ENCODE peak calls at places on chromosome 5, in ten cellular contexts. V, K, N, X, B, M, W, F, I and E are unnamed samples.

GRCh38 chr5:127206320-127207113 is 84.1 kb upstream of the MEGF10 start:
- DNase-seq in V (no peak), K (no peak), N (no peak), X (no peak), B (peak), M (no peak), W (no peak), F (no peak), I (no peak), E (no peak)

GRCh38 chr5:149776376-149777305 is 46.5 kb downstream of the PPARGC1B start:
- DNase-seq in V (no peak), K (no peak), N (no peak), X (no peak), B (no peak), M (no peak), W (no peak), F (no peak), I (peak), E (no peak)

GRCh38 chr5:5492087-5492933 is 69.8 kb downstream of the ICE1 start:
- DNase-seq in V (no peak), K (no peak), N (no peak), X (no peak), B (peak), M (no peak), W (no peak), F (no peak), I (peak), E (no peak)

GRCh38 chr5:54738118-54738972 is 220.8 kb downstream of the SNX18 start:
- DNase-seq in V (peak), K (peak), N (peak), X (no peak), B (peak), M (no peak), W (no peak), F (peak), I (peak), E (no peak)

GRCh38 chr5:174418809-174419522 is 305.4 kb upstream of the MSX2 start:
- DNase-seq in V (no peak), K (no peak), N (no peak), X (no peak), B (no peak), M (no peak), W (no peak), F (peak), I (peak), E (no peak)

GRCh38 chr5:10521466-10522223 is 42.2 kb upstream of the ANKRD33B start:
- DNase-seq in V (no peak), K (no peak), N (no peak), X (no peak), B (peak), M (no peak), W (no peak), F (no peak), I (no peak), E (no peak)

GRCh38 chr5:139141841-139142240 is 56.3 kb downstream of the SIL1 start:
- DNase-seq in V (peak), K (peak), N (peak), X (no peak), B (peak), M (no peak), W (no peak), F (peak), I (peak), E (no peak)

GRCh38 chr5:4413996-4414395 is 726.1 kb upstream of the ADAMTS16 start:
- DNase-seq in V (no peak), K (no peak), N (no peak), X (no peak), B (no peak), M (no peak), W (no peak), F (no peak), I (no peak), E (no peak)

GRCh38 chr5:32202394-32202793 is 28.3 kb upstream of the GOLPH3 start:
- DNase-seq in V (no peak), K (no peak), N (no peak), X (no peak), B (no peak), M (no peak), W (no peak), F (no peak), I (no peak), E (no peak)

GRCh38 chr5:76818844-76819831 is at the start of gene F2RL1:
- DNase-seq in V (peak), K (peak), N (peak), X (no peak), B (peak), M (no peak), W (peak), F (peak), I (peak), E (peak)

GRCh38 chr5:1801954-1802295 is 718 bp downstream of the NDUFS6 start:
- DNase-seq in V (no peak), K (no peak), N (no peak), X (no peak), B (peak), M (no peak), W (no peak), F (no peak), I (no peak), E (no peak)

GRCh38 chr5:68344447-68345111 is 129.0 kb downstream of the PIK3R1 start:
- DNase-seq in V (no peak), K (no peak), N (no peak), X (no peak), B (peak), M (no peak), W (no peak), F (no peak), I (no peak), E (no peak)

GRCh38 chr5:177495243-177496060 is 2.0 kb downstream of the PDLIM7 start:
- DNase-seq in V (peak), K (peak), N (no peak), X (peak), B (peak), M (no peak), W (no peak), F (peak), I (peak), E (no peak)

GRCh38 chr5:96566775-96567174 is 95.4 kb upstream of the CAST start:
- DNase-seq in V (no peak), K (no peak), N (no peak), X (no peak), B (no peak), M (no peak), W (no peak), F (no peak), I (no peak), E (no peak)
- H3K27ac ChIP-seq in V (no peak), K (no peak), N (no peak), X (no peak), B (no peak), M (no peak), W (no peak), F (no peak), I (no peak), E (no peak)

GRCh38 chr5:133994297-133994989 is 10.3 kb downstream of the VDAC1 start:
- DNase-seq in V (no peak), K (no peak), N (no peak), X (no peak), B (no peak), M (no peak), W (no peak), F (no peak), I (no peak), E (no peak)

GRCh38 chr5:133995341-133995740 is 9.4 kb downstream of the VDAC1 start:
- DNase-seq in V (no peak), K (no peak), N (no peak), X (no peak), B (no peak), M (no peak), W (no peak), F (no peak), I (no peak), E (no peak)

GRCh38 chr5:133993563-133993962 is 11.2 kb downstream of the VDAC1 start:
- DNase-seq in V (no peak), K (no peak), N (no peak), X (no peak), B (peak), M (no peak), W (no peak), F (no peak), I (no peak), E (no peak)

GRCh38 chr5:133995903-133996563 is 8.7 kb downstream of the VDAC1 start:
- DNase-seq in V (no peak), K (peak), N (no peak), X (no peak), B (no peak), M (no peak), W (no peak), F (no peak), I (no peak), E (no peak)

DNA sequence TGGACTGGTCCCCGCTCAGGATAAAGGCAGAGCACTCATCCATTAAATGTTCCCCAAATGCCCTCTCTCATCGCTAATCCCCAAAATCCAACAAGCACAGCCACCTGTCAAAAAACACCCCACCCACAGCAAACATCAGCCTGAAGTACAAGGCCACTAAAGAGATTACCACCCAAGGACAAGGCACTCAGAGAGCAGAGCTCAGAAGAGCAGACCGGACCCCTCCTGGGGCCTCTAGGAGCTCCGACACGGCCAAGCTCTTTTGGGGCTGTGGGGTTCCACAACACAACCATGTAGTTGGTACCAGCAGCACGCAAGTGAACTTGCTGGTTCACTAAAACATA is 9.8 kb downstream of the VDAC1 start:
- DNase-seq in V (no peak), K (no peak), N (no peak), X (no peak), B (no peak), M (no peak), W (no peak), F (no peak), I (no peak), E (no peak)
- H3K27ac ChIP-seq in V (peak), K (peak), N (no peak), X (no peak), B (no peak), M (no peak), W (no peak), F (peak), I (no peak), E (no peak)

GRCh38 chr5:175798626-175799025 is 72.8 kb upstream of the CPLX2 start:
- DNase-seq in V (no peak), K (no peak), N (no peak), X (no peak), B (no peak), M (no peak), W (no peak), F (no peak), I (no peak), E (no peak)
- H3K27ac ChIP-seq in V (no peak), K (no peak), N (no peak), X (no peak), B (no peak), M (no peak), W (no peak), F (no peak), I (no peak), E (no peak)

GRCh38 chr5:142769251-142769792 is 855 bp upstream of the ARHGAP26 start:
- DNase-seq in V (no peak), K (no peak), N (no peak), X (no peak), B (no peak), M (no peak), W (no peak), F (no peak), I (peak), E (no peak)
- H3K27ac ChIP-seq in V (peak), K (peak), N (peak), X (peak), B (no peak), M (peak), W (peak), F (peak), I (peak), E (peak)

GRCh38 chr5:176402684-176403083 is 13.7 kb downstream of the CLTB start:
- DNase-seq in V (peak), K (peak), N (no peak), X (no peak), B (no peak), M (no peak), W (no peak), F (no peak), I (peak), E (no peak)
- H3K27ac ChIP-seq in V (peak), K (peak), N (no peak), X (no peak), B (no peak), M (no peak), W (no peak), F (peak), I (peak), E (no peak)

GRCh38 chr5:57173026-57173317 is 887 bp upstream of the GPBP1 start:
- DNase-seq in V (no peak), K (no peak), N (no peak), X (peak), B (no peak), M (no peak), W (peak), F (no peak), I (no peak), E (no peak)
- H3K27ac ChIP-seq in V (peak), K (peak), N (peak), X (peak), B (peak), M (peak), W (peak), F (peak), I (peak), E (peak)

DNA sequence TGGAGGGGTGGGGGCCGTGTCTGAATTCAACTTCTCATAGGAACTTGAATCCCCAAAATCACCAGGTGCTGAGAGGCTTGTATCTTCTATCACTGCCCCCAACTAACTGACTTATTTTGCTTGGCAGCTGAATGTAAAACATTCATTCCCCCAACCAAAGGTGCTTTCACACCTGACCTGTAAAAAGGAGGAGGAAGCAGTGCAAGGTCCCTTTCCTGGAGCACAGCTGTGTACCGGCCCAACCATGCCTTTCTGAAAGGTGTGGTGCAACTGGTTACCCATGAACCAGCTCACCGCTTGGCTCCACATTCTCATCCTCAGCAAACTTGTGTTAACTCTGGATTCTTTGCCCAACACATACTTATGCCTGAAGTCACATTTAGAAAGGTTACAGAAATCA is 34.7 kb downstream of the TMEM167A start:
- DNase-seq in V (no peak), K (no peak), N (no peak), X (no peak), B (no peak), M (no peak), W (no peak), F (no peak), I (no peak), E (no peak)
- H3K27ac ChIP-seq in V (no peak), K (no peak), N (no peak), X (no peak), B (no peak), M (no peak), W (no peak), F (no peak), I (no peak), E (no peak)

DNA sequence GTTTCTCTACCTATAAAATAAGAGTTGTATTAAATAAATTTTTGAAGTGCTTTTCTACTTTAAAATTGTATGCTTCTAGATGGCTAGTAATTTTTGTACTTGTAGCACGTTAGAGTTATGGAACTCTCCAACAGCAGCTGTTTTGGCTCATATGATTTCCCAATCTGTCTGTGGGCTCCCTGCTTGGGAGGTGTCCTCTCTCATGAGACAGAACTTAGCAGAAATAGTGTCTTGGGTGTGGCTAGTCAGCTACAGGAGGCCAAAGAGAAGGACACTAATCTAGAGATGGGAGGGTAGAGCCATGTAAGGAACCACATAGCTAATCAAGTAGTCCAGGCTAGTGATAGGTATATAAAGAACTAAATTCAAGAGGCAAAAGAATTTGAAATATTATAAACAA is 78.4 kb upstream of the DAB2 start:
- DNase-seq in V (no peak), K (no peak), N (no peak), X (no peak), B (no peak), M (no peak), W (no peak), F (no peak), I (peak), E (no peak)
- H3K27ac ChIP-seq in V (peak), K (peak), N (peak), X (no peak), B (no peak), M (no peak), W (no peak), F (peak), I (peak), E (no peak)